ENCODE peak calls at places on chromosome 1, in eight cellular contexts. One of them, this sample, is unnamed. For H3K4me1, the result is how much of the 10 kb centered on the place peaks cover.

GRCh38 chr1:228647523-228648444 is 87.5 kb upstream of the RHOU start:
- DNase-seq in pancreas: peak
- DNase-seq in BE2C: peak
- DNase-seq in psoas muscle: peak
- DNase-seq in fibroblast of lung: peak
- DNase-seq in endodermal cell: peak
- DNase-seq in A549: peak
- DNase-seq in CD8-positive, alpha-beta memory T cell: peak
- DNase-seq in this sample: no peak

GRCh38 chr1:30883389-30884172 is 25.0 kb downstream of the SDC3 start:
- DNase-seq in pancreas: peak
- DNase-seq in BE2C: no peak
- DNase-seq in psoas muscle: no peak
- DNase-seq in fibroblast of lung: no peak
- DNase-seq in endodermal cell: no peak
- DNase-seq in A549: no peak
- DNase-seq in CD8-positive, alpha-beta memory T cell: no peak
- DNase-seq in this sample: no peak

GRCh38 chr1:171420810-171421209 is 64.5 kb upstream of the PRRC2C start:
- DNase-seq in pancreas: no peak
- DNase-seq in BE2C: no peak
- DNase-seq in psoas muscle: no peak
- DNase-seq in fibroblast of lung: no peak
- DNase-seq in endodermal cell: no peak
- DNase-seq in A549: no peak
- DNase-seq in CD8-positive, alpha-beta memory T cell: no peak
- DNase-seq in this sample: no peak

GRCh38 chr1:245807954-245808719 is 653.4 kb downstream of the KIF26B start:
- DNase-seq in pancreas: no peak
- DNase-seq in BE2C: no peak
- DNase-seq in psoas muscle: no peak
- DNase-seq in fibroblast of lung: no peak
- DNase-seq in endodermal cell: no peak
- DNase-seq in A549: no peak
- DNase-seq in CD8-positive, alpha-beta memory T cell: no peak
- DNase-seq in this sample: no peak

GRCh38 chr1:13921190-13921589 is 221.2 kb downstream of the PRDM2 start:
- DNase-seq in pancreas: no peak
- DNase-seq in BE2C: no peak
- DNase-seq in psoas muscle: no peak
- DNase-seq in fibroblast of lung: no peak
- DNase-seq in endodermal cell: no peak
- DNase-seq in A549: no peak
- DNase-seq in CD8-positive, alpha-beta memory T cell: no peak
- DNase-seq in this sample: no peak

GRCh38 chr1:169012416-169012815 is 94.1 kb upstream of the ATP1B1 start:
- DNase-seq in pancreas: no peak
- DNase-seq in BE2C: no peak
- DNase-seq in psoas muscle: no peak
- DNase-seq in fibroblast of lung: no peak
- DNase-seq in endodermal cell: no peak
- DNase-seq in A549: no peak
- DNase-seq in CD8-positive, alpha-beta memory T cell: no peak
- DNase-seq in this sample: no peak

GRCh38 chr1:150320667-150320978 is 710 bp upstream of the PRPF3 start:
- DNase-seq in pancreas: no peak
- DNase-seq in BE2C: no peak
- DNase-seq in psoas muscle: no peak
- DNase-seq in fibroblast of lung: no peak
- DNase-seq in endodermal cell: no peak
- DNase-seq in A549: no peak
- DNase-seq in CD8-positive, alpha-beta memory T cell: no peak
- DNase-seq in this sample: no peak

GRCh38 chr1:94729287-94729686 is 90.9 kb upstream of the SLC44A3 start:
- DNase-seq in pancreas: no peak
- DNase-seq in BE2C: no peak
- DNase-seq in psoas muscle: no peak
- DNase-seq in fibroblast of lung: peak
- DNase-seq in endodermal cell: no peak
- DNase-seq in A549: no peak
- DNase-seq in CD8-positive, alpha-beta memory T cell: no peak
- DNase-seq in this sample: no peak

GRCh38 chr1:57424231-57425027 is 569 bp upstream of the DAB1 start:
- DNase-seq in pancreas: peak
- DNase-seq in BE2C: no peak
- DNase-seq in psoas muscle: peak
- DNase-seq in fibroblast of lung: peak
- DNase-seq in endodermal cell: peak
- DNase-seq in A549: peak
- DNase-seq in CD8-positive, alpha-beta memory T cell: no peak
- DNase-seq in this sample: no peak

GRCh38 chr1:111938123-111938522 is 51.3 kb downstream of the KCND3 start:
- DNase-seq in pancreas: no peak
- DNase-seq in BE2C: no peak
- DNase-seq in psoas muscle: no peak
- DNase-seq in fibroblast of lung: no peak
- DNase-seq in endodermal cell: peak
- DNase-seq in A549: no peak
- DNase-seq in CD8-positive, alpha-beta memory T cell: no peak
- DNase-seq in this sample: no peak

GRCh38 chr1:50699795-50700194 is 260.3 kb downstream of the FAF1 start:
- DNase-seq in pancreas: no peak
- DNase-seq in BE2C: no peak
- DNase-seq in psoas muscle: no peak
- DNase-seq in fibroblast of lung: no peak
- DNase-seq in endodermal cell: no peak
- DNase-seq in A549: no peak
- DNase-seq in CD8-positive, alpha-beta memory T cell: no peak
- DNase-seq in this sample: no peak

GRCh38 chr1:24929091-24929875 is 793 bp downstream of the RUNX3 start:
- DNase-seq in pancreas: peak
- DNase-seq in BE2C: no peak
- DNase-seq in psoas muscle: no peak
- DNase-seq in fibroblast of lung: no peak
- DNase-seq in endodermal cell: peak
- DNase-seq in A549: peak
- DNase-seq in CD8-positive, alpha-beta memory T cell: peak
- DNase-seq in this sample: no peak

GRCh38 chr1:161843156-161843555 is 77.0 kb downstream of the ATF6 start:
- DNase-seq in pancreas: no peak
- DNase-seq in BE2C: no peak
- DNase-seq in psoas muscle: no peak
- DNase-seq in fibroblast of lung: no peak
- DNase-seq in endodermal cell: no peak
- DNase-seq in A549: no peak
- DNase-seq in CD8-positive, alpha-beta memory T cell: no peak
- DNase-seq in this sample: no peak

GRCh38 chr1:153608742-153609584 is 4.0 kb downstream of the S100A16 start:
- DNase-seq in pancreas: no peak
- DNase-seq in BE2C: no peak
- DNase-seq in psoas muscle: peak
- DNase-seq in fibroblast of lung: peak
- DNase-seq in endodermal cell: peak
- DNase-seq in A549: peak
- DNase-seq in CD8-positive, alpha-beta memory T cell: no peak
- DNase-seq in this sample: peak

GRCh38 chr1:39094685-39095084 is 68.5 kb downstream of the NDUFS5 start:
- DNase-seq in pancreas: no peak
- DNase-seq in BE2C: no peak
- DNase-seq in psoas muscle: no peak
- DNase-seq in fibroblast of lung: no peak
- DNase-seq in endodermal cell: no peak
- DNase-seq in A549: no peak
- DNase-seq in CD8-positive, alpha-beta memory T cell: no peak
- DNase-seq in this sample: no peak

GRCh38 chr1:179366093-179366800 is 476 bp downstream of the AXDND1 start:
- DNase-seq in pancreas: no peak
- DNase-seq in BE2C: no peak
- DNase-seq in psoas muscle: no peak
- DNase-seq in fibroblast of lung: no peak
- DNase-seq in endodermal cell: no peak
- DNase-seq in A549: peak
- DNase-seq in CD8-positive, alpha-beta memory T cell: no peak
- DNase-seq in this sample: no peak

GRCh38 chr1:31435471-31436409 is 22.7 kb downstream of the SERINC2 start:
- DNase-seq in pancreas: no peak
- DNase-seq in BE2C: no peak
- DNase-seq in psoas muscle: no peak
- DNase-seq in fibroblast of lung: no peak
- DNase-seq in endodermal cell: no peak
- DNase-seq in A549: no peak
- DNase-seq in CD8-positive, alpha-beta memory T cell: no peak
- DNase-seq in this sample: no peak

GRCh38 chr1:204706838-204707509 is 21.4 kb upstream of the LRRN2 start:
- DNase-seq in pancreas: no peak
- DNase-seq in BE2C: no peak
- DNase-seq in psoas muscle: no peak
- DNase-seq in fibroblast of lung: no peak
- DNase-seq in endodermal cell: peak
- DNase-seq in A549: no peak
- DNase-seq in CD8-positive, alpha-beta memory T cell: no peak
- DNase-seq in this sample: no peak

GRCh38 chr1:99548924-99549605 is 96.8 kb upstream of the PALMD start:
- DNase-seq in pancreas: no peak
- DNase-seq in BE2C: peak
- DNase-seq in psoas muscle: no peak
- DNase-seq in fibroblast of lung: no peak
- DNase-seq in endodermal cell: no peak
- DNase-seq in A549: no peak
- DNase-seq in CD8-positive, alpha-beta memory T cell: no peak
- DNase-seq in this sample: no peak

GRCh38 chr1:63792152-63792551 is 18.3 kb downstream of the ROR1 start:
- DNase-seq in pancreas: no peak
- DNase-seq in BE2C: no peak
- DNase-seq in psoas muscle: no peak
- DNase-seq in fibroblast of lung: no peak
- DNase-seq in endodermal cell: no peak
- DNase-seq in A549: no peak
- DNase-seq in CD8-positive, alpha-beta memory T cell: no peak
- DNase-seq in this sample: no peak

GRCh38 chr1:208975456-208975855 is 608.1 kb upstream of the CAMK1G start:
- DNase-seq in pancreas: no peak
- DNase-seq in BE2C: no peak
- DNase-seq in psoas muscle: no peak
- DNase-seq in fibroblast of lung: no peak
- DNase-seq in endodermal cell: no peak
- DNase-seq in A549: no peak
- DNase-seq in CD8-positive, alpha-beta memory T cell: no peak
- DNase-seq in this sample: no peak

GRCh38 chr1:172323666-172324065 is 96.8 kb upstream of the C1orf105 start:
- DNase-seq in pancreas: no peak
- DNase-seq in BE2C: no peak
- DNase-seq in psoas muscle: no peak
- DNase-seq in fibroblast of lung: peak
- DNase-seq in endodermal cell: no peak
- DNase-seq in A549: no peak
- DNase-seq in CD8-positive, alpha-beta memory T cell: no peak
- DNase-seq in this sample: no peak

GRCh38 chr1:210727709-210728108 is 399.0 kb downstream of the HHAT start:
- DNase-seq in pancreas: no peak
- DNase-seq in BE2C: no peak
- DNase-seq in psoas muscle: no peak
- DNase-seq in fibroblast of lung: no peak
- DNase-seq in endodermal cell: no peak
- DNase-seq in A549: no peak
- DNase-seq in CD8-positive, alpha-beta memory T cell: no peak
- DNase-seq in this sample: no peak

GRCh38 chr1:226948480-226948879 is 8.4 kb downstream of the COQ8A start:
- DNase-seq in pancreas: no peak
- DNase-seq in BE2C: no peak
- DNase-seq in psoas muscle: no peak
- DNase-seq in fibroblast of lung: no peak
- DNase-seq in endodermal cell: peak
- DNase-seq in A549: no peak
- DNase-seq in CD8-positive, alpha-beta memory T cell: no peak
- DNase-seq in this sample: no peak

GRCh38 chr1:114695430-114696093 is at the start of gene AMPD1:
- DNase-seq in pancreas: no peak
- DNase-seq in BE2C: no peak
- DNase-seq in psoas muscle: no peak
- DNase-seq in fibroblast of lung: peak
- DNase-seq in endodermal cell: no peak
- DNase-seq in A549: no peak
- DNase-seq in CD8-positive, alpha-beta memory T cell: no peak
- DNase-seq in this sample: no peak

GRCh38 chr1:54549181-54549924 is 1.3 kb downstream of the ACOT11 start:
- DNase-seq in pancreas: peak
- DNase-seq in BE2C: no peak
- DNase-seq in psoas muscle: peak
- DNase-seq in fibroblast of lung: no peak
- DNase-seq in endodermal cell: no peak
- DNase-seq in A549: no peak
- DNase-seq in CD8-positive, alpha-beta memory T cell: no peak
- DNase-seq in this sample: no peak
- H3K4me3 ChIP-seq in pancreas: no peak
- H3K4me3 ChIP-seq in BE2C: peak
- H3K4me3 ChIP-seq in psoas muscle: peak
- H3K4me3 ChIP-seq in fibroblast of lung: no peak
- H3K4me3 ChIP-seq in endodermal cell: no peak
- H3K4me3 ChIP-seq in A549: no peak
- H3K4me3 ChIP-seq in CD8-positive, alpha-beta memory T cell: no peak
- H3K4me3 ChIP-seq in this sample: peak

GRCh38 chr1:201501812-201502510 is 5.0 kb downstream of the CSRP1 start:
- DNase-seq in pancreas: no peak
- DNase-seq in BE2C: no peak
- DNase-seq in psoas muscle: no peak
- DNase-seq in fibroblast of lung: no peak
- DNase-seq in endodermal cell: peak
- DNase-seq in A549: no peak
- DNase-seq in CD8-positive, alpha-beta memory T cell: no peak
- DNase-seq in this sample: no peak
- H3K4me1 ChIP-seq in pancreas: under half
- H3K4me1 ChIP-seq in BE2C: under half
- H3K4me1 ChIP-seq in psoas muscle: under half
- H3K4me1 ChIP-seq in fibroblast of lung: under half
- H3K4me1 ChIP-seq in endodermal cell: under half
- H3K4me1 ChIP-seq in A549: half or more
- H3K4me1 ChIP-seq in CD8-positive, alpha-beta memory T cell: under half
- H3K4me1 ChIP-seq in this sample: under half

DNA sequence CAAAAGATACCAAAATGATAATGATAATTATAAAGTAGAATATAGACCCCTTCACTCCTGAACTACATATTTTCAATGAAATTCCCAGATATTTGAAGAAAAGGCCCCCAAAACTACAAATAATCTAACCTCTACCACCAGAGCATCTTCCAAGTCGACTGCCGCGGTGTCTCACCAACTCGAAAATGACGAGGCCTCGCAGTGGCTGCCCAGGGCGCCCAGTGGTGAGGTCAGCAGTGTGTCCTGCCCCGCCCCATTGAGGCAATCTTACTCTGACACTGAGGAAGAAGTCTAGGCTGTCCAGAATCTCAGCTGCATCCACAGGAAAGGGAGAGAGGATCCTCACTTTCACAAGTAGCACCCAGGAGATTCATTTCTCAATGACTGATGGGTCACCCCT is 5.2 kb downstream of the DUSP10 start:
- DNase-seq in pancreas: peak
- DNase-seq in BE2C: no peak
- DNase-seq in psoas muscle: peak
- DNase-seq in fibroblast of lung: no peak
- DNase-seq in endodermal cell: no peak
- DNase-seq in A549: no peak
- DNase-seq in CD8-positive, alpha-beta memory T cell: no peak
- DNase-seq in this sample: no peak
- H3K4me3 ChIP-seq in pancreas: no peak
- H3K4me3 ChIP-seq in BE2C: no peak
- H3K4me3 ChIP-seq in psoas muscle: peak
- H3K4me3 ChIP-seq in fibroblast of lung: no peak
- H3K4me3 ChIP-seq in endodermal cell: peak
- H3K4me3 ChIP-seq in A549: no peak
- H3K4me3 ChIP-seq in CD8-positive, alpha-beta memory T cell: no peak
- H3K4me3 ChIP-seq in this sample: no peak

GRCh38 chr1:160496334-160496733 is 26.7 kb downstream of the SLAMF6 start:
- DNase-seq in pancreas: no peak
- DNase-seq in BE2C: no peak
- DNase-seq in psoas muscle: no peak
- DNase-seq in fibroblast of lung: no peak
- DNase-seq in endodermal cell: no peak
- DNase-seq in A549: no peak
- DNase-seq in CD8-positive, alpha-beta memory T cell: no peak
- DNase-seq in this sample: no peak
- H3K4me1 ChIP-seq in pancreas: under half
- H3K4me1 ChIP-seq in BE2C: under half
- H3K4me1 ChIP-seq in psoas muscle: under half
- H3K4me1 ChIP-seq in fibroblast of lung: under half
- H3K4me1 ChIP-seq in endodermal cell: under half
- H3K4me1 ChIP-seq in A549: under half
- H3K4me1 ChIP-seq in CD8-positive, alpha-beta memory T cell: under half
- H3K4me1 ChIP-seq in this sample: under half